ENCODE peak calls at places on chromosomes 6 and 20, in four cellular contexts. S is activated naive CD8-positive, alpha-beta T cell treated with anti-CD3 and anti-CD28 coated beads, Interleukin-2, amount 10 ng/mL, durations not matched to agents 7 days and 5 days; V is psoas muscle; D is effector memory CD8-positive, alpha-beta T cell. Z is an unnamed sample.

GRCh38 chr6:122696853-122697252 is 82.7 kb upstream of the FABP7 start:
- DNase-seq in S (no peak), V (no peak), D (no peak), Z (no peak)

GRCh38 chr6:142297996-142298753 is 3.6 kb upstream of the ADGRG6 start:
- DNase-seq in S (no peak), V (no peak), D (no peak), Z (peak)

GRCh38 chr20:38203337-38204003 is 38.4 kb upstream of the TGM2 start:
- DNase-seq in S (no peak), V (no peak), D (no peak), Z (no peak)

GRCh38 chr20:55142932-55143331 is 667.5 kb downstream of the DOK5 start:
- DNase-seq in S (no peak), V (no peak), D (no peak), Z (no peak)

GRCh38 chr6:41791984-41792383 is 4.5 kb downstream of the TOMM6 start:
- DNase-seq in S (no peak), V (no peak), D (no peak), Z (no peak)

GRCh38 chr20:58515240-58516212 is at the start of gene APCDD1L:
- DNase-seq in S (no peak), V (no peak), D (no peak), Z (peak)

GRCh38 chr6:138580040-138580439 is 80.7 kb upstream of the NHSL1 start:
- DNase-seq in S (no peak), V (no peak), D (no peak), Z (no peak)

GRCh38 chr20:13037727-13038126 is 29.0 kb downstream of the SPTLC3 start:
- DNase-seq in S (no peak), V (no peak), D (no peak), Z (no peak)

GRCh38 chr6:142735182-142735581 is 209.8 kb downstream of the HIVEP2 start:
- DNase-seq in S (no peak), V (no peak), D (no peak), Z (peak)